ENCODE peak calls at places on chromosome 6, in seven cellular contexts. F is activated naive CD8-positive, alpha-beta T cell treated with anti-CD3 and anti-CD28 coated beads, Interleukin-2, amount 50 U/mL, for 24 hours; V is stimulated activated CD4-positive, alpha-beta T cell treated with anti-CD3 and anti-CD28 coated beads, Interleukin-4, amount 100 ng/mL, for 1 hour; Y is SHP77; T is AG20443; P is anterior cingulate cortex; X is sciatic nerve. A is an unnamed sample.

GRCh38 chr6:3478341-3478740 is 21.5 kb upstream of the SLC22A23 start:
- DNase-seq in F (no peak), V (no peak), Y (no peak), T (no peak), P (no peak), X (no peak), A (no peak)

GRCh38 chr6:169344651-169345050 is 91.0 kb upstream of the THBS2 start:
- DNase-seq in F (no peak), V (no peak), Y (no peak), T (peak; percentile 78), P (no peak), X (no peak), A (no peak)

GRCh38 chr6:125014157-125014957 is 52.1 kb downstream of the RNF217 start:
- DNase-seq in F (no peak), V (no peak), Y (no peak), T (peak; percentile 26), P (no peak), X (no peak), A (no peak)

GRCh38 chr6:28709478-28710349 is 184.0 kb downstream of the GPX5 start:
- DNase-seq in F (no peak), V (no peak), Y (no peak), T (no peak), P (no peak), X (no peak), A (no peak)

GRCh38 chr6:94862116-94862515 is 715.2 kb upstream of the MANEA start:
- DNase-seq in F (no peak), V (no peak), Y (no peak), T (no peak), P (no peak), X (no peak), A (no peak)

GRCh38 chr6:105301072-105301503 is 101.8 kb downstream of the PREP start:
- DNase-seq in F (no peak), V (no peak), Y (no peak), T (peak; percentile 14), P (no peak), X (no peak), A (no peak)

GRCh38 chr6:127186889-127187288 is 68.4 kb downstream of the RSPO3 start:
- DNase-seq in F (peak; percentile 74), V (peak; percentile 71), Y (peak; percentile 4), T (no peak), P (no peak), X (peak; percentile 74), A (peak; percentile 3)

GRCh38 chr6:165884813-165885765 is 222.0 kb upstream of the PDE10A start:
- DNase-seq in F (peak; percentile 79), V (peak; percentile 74), Y (peak; percentile 9), T (peak; percentile 87), P (peak; percentile 41), X (peak; percentile 90), A (peak; percentile 27)

GRCh38 chr6:25971187-25971811 is 8.7 kb downstream of the TRIM38 start:
- DNase-seq in F (no peak), V (no peak), Y (no peak), T (peak; percentile 84), P (no peak), X (no peak), A (no peak)

GRCh38 chr6:72724545-72724944 is 102.7 kb downstream of the KCNQ5 start:
- DNase-seq in F (no peak), V (no peak), Y (no peak), T (no peak), P (no peak), X (no peak), A (no peak)

GRCh38 chr6:8434727-8435092 is 635 bp downstream of the SLC35B3 start:
- DNase-seq in F (no peak), V (no peak), Y (no peak), T (no peak), P (no peak), X (no peak), A (no peak)

GRCh38 chr6:156699017-156699421 is 78.2 kb upstream of the ARID1B start:
- DNase-seq in F (no peak), V (no peak), Y (no peak), T (peak; percentile 13), P (no peak), X (no peak), A (no peak)

GRCh38 chr6:55260181-55260580 is 67.1 kb upstream of the GFRAL start:
- DNase-seq in F (no peak), V (no peak), Y (no peak), T (no peak), P (no peak), X (no peak), A (no peak)

GRCh38 chr6:142870787-142871371 is 74.1 kb downstream of the HIVEP2 start:
- DNase-seq in F (no peak), V (no peak), Y (no peak), T (no peak), P (no peak), X (no peak), A (no peak)

GRCh38 chr6:96898241-96898851 is 655 bp upstream of the NDUFAF4 start:
- DNase-seq in F (no peak), V (no peak), Y (peak; percentile 12), T (no peak), P (no peak), X (no peak), A (no peak)